ENCODE peak calls at places on chromosomes 11 and 22, in six cellular contexts. One of them, this sample, is unnamed.
A peak's percentile ranks its signal among the peaks of the same experiment; 100 is the strongest.

GRCh38 chr11:46492540-46492939 is 101.0 kb upstream of the CHRM4 start:
- DNase-seq in HAP-1: no peak
- DNase-seq in ovary: no peak
- DNase-seq in sigmoid colon: peak; percentile 72
- DNase-seq in left lung: no peak
- DNase-seq in tibial nerve: no peak
- DNase-seq in this sample: no peak

GRCh38 chr11:62842171-62842717 is 2.9 kb upstream of the WDR74 start:
- DNase-seq in ovary: peak; percentile 66
- DNase-seq in sigmoid colon: peak; percentile 73
- DNase-seq in tibial nerve: no peak
- DNase-seq in HAP-1: peak; percentile 63
- DNase-seq in left lung: peak; percentile 46
- DNase-seq in this sample: peak; percentile 75

GRCh38 chr11:64870176-64870892 is 8.1 kb downstream of the EHD1 start:
- DNase-seq in HAP-1: no peak
- DNase-seq in sigmoid colon: peak; percentile 81
- DNase-seq in ovary: no peak
- DNase-seq in left lung: no peak
- DNase-seq in tibial nerve: no peak
- DNase-seq in this sample: no peak

GRCh38 chr11:61549662-61550568 is 31.0 kb downstream of the SYT7 start:
- DNase-seq in HAP-1: no peak
- DNase-seq in sigmoid colon: no peak
- DNase-seq in tibial nerve: no peak
- DNase-seq in ovary: no peak
- DNase-seq in left lung: no peak
- DNase-seq in this sample: no peak

GRCh38 chr11:108498046-108498815 is at the start of gene POGLUT3:
- DNase-seq in HAP-1: peak; percentile 79
- DNase-seq in sigmoid colon: peak; percentile 85
- DNase-seq in tibial nerve: peak; percentile 29
- DNase-seq in ovary: peak; percentile 77
- DNase-seq in left lung: peak; percentile 61
- DNase-seq in this sample: peak; percentile 78

GRCh38 chr11:398826-399225 is 4.8 kb downstream of the PKP3 start:
- DNase-seq in HAP-1: no peak
- DNase-seq in left lung: no peak
- DNase-seq in ovary: no peak
- DNase-seq in tibial nerve: no peak
- DNase-seq in sigmoid colon: no peak
- DNase-seq in this sample: no peak

GRCh38 chr11:96530473-96530872 is 140.7 kb downstream of the JRKL start:
- DNase-seq in HAP-1: no peak
- DNase-seq in sigmoid colon: no peak
- DNase-seq in tibial nerve: no peak
- DNase-seq in ovary: no peak
- DNase-seq in left lung: no peak
- DNase-seq in this sample: no peak

GRCh38 chr22:21951931-21952465 is 650 bp downstream of the PPM1F start:
- DNase-seq in tibial nerve: no peak
- DNase-seq in HAP-1: peak; percentile 58
- DNase-seq in sigmoid colon: peak; percentile 82
- DNase-seq in left lung: peak; percentile 49
- DNase-seq in ovary: peak; percentile 64
- DNase-seq in this sample: no peak

GRCh38 chr11:86990520-86990919 is 35.3 kb upstream of the FZD4 start:
- DNase-seq in tibial nerve: no peak
- DNase-seq in ovary: no peak
- DNase-seq in HAP-1: no peak
- DNase-seq in sigmoid colon: no peak
- DNase-seq in left lung: no peak
- DNase-seq in this sample: no peak

GRCh38 chr22:29946220-29946619 is 63.2 kb downstream of the MTMR3 start:
- DNase-seq in tibial nerve: no peak
- DNase-seq in ovary: no peak
- DNase-seq in HAP-1: no peak
- DNase-seq in sigmoid colon: no peak
- DNase-seq in left lung: no peak
- DNase-seq in this sample: no peak

GRCh38 chr11:30313580-30313979 is 9.3 kb upstream of the ARL14EP start:
- DNase-seq in sigmoid colon: no peak
- DNase-seq in HAP-1: no peak
- DNase-seq in ovary: no peak
- DNase-seq in tibial nerve: no peak
- DNase-seq in left lung: no peak
- DNase-seq in this sample: no peak

GRCh38 chr22:30649430-30650007 is 13.9 kb downstream of the SLC35E4 start:
- DNase-seq in ovary: no peak
- DNase-seq in left lung: peak; percentile 72
- DNase-seq in tibial nerve: no peak
- DNase-seq in sigmoid colon: no peak
- DNase-seq in HAP-1: no peak
- DNase-seq in this sample: peak; percentile 71

GRCh38 chr22:27397948-27398330 is 403.6 kb downstream of the MN1 start:
- DNase-seq in ovary: peak; percentile 80
- DNase-seq in HAP-1: no peak
- DNase-seq in sigmoid colon: peak; percentile 91
- DNase-seq in tibial nerve: no peak
- DNase-seq in left lung: no peak
- DNase-seq in this sample: no peak

GRCh38 chr11:367956-368413 is 1.3 kb upstream of the B4GALNT4 start:
- DNase-seq in HAP-1: no peak
- DNase-seq in sigmoid colon: no peak
- DNase-seq in tibial nerve: no peak
- DNase-seq in ovary: no peak
- DNase-seq in left lung: no peak
- DNase-seq in this sample: no peak

GRCh38 chr22:23896523-23897186 is 2.5 kb downstream of the MIF start:
- DNase-seq in tibial nerve: no peak
- DNase-seq in sigmoid colon: peak; percentile 64
- DNase-seq in left lung: no peak
- DNase-seq in HAP-1: no peak
- DNase-seq in ovary: no peak
- DNase-seq in this sample: no peak

GRCh38 chr11:126443120-126443519 is 87.6 kb downstream of the ST3GAL4 start:
- DNase-seq in tibial nerve: no peak
- DNase-seq in sigmoid colon: no peak
- DNase-seq in left lung: no peak
- DNase-seq in ovary: no peak
- DNase-seq in HAP-1: no peak
- DNase-seq in this sample: no peak

GRCh38 chr22:39688186-39688768 is 117.7 kb downstream of the CACNA1I start:
- DNase-seq in tibial nerve: no peak
- DNase-seq in ovary: no peak
- DNase-seq in HAP-1: no peak
- DNase-seq in sigmoid colon: no peak
- DNase-seq in left lung: no peak
- DNase-seq in this sample: no peak

GRCh38 chr11:3994030-3994640 is 100.5 kb upstream of the RRM1 start:
- DNase-seq in ovary: no peak
- DNase-seq in left lung: no peak
- DNase-seq in sigmoid colon: no peak
- DNase-seq in HAP-1: no peak
- DNase-seq in tibial nerve: no peak
- DNase-seq in this sample: no peak

GRCh38 chr22:48884292-48884691 is 943.4 kb downstream of the BRD1 start:
- DNase-seq in left lung: peak; percentile 10
- DNase-seq in ovary: peak; percentile 17
- DNase-seq in sigmoid colon: peak; percentile 50
- DNase-seq in tibial nerve: no peak
- DNase-seq in HAP-1: no peak
- DNase-seq in this sample: peak; percentile 17

GRCh38 chr11:46639197-46639839 is 22.0 kb downstream of the ATG13 start:
- DNase-seq in left lung: no peak
- DNase-seq in ovary: no peak
- DNase-seq in sigmoid colon: no peak
- DNase-seq in HAP-1: no peak
- DNase-seq in tibial nerve: no peak
- DNase-seq in this sample: no peak

GRCh38 chr22:30228509-30229359 is 17.8 kb downstream of the LIF start:
- DNase-seq in sigmoid colon: no peak
- DNase-seq in left lung: no peak
- DNase-seq in HAP-1: peak; percentile 66
- DNase-seq in tibial nerve: no peak
- DNase-seq in ovary: no peak
- DNase-seq in this sample: no peak

GRCh38 chr11:114181752-114182151 is 114.4 kb upstream of the NNMT start:
- DNase-seq in tibial nerve: no peak
- DNase-seq in HAP-1: no peak
- DNase-seq in left lung: no peak
- DNase-seq in sigmoid colon: no peak
- DNase-seq in ovary: no peak
- DNase-seq in this sample: peak; percentile 72

GRCh38 chr11:114178656-114179055 is 117.5 kb upstream of the NNMT start:
- DNase-seq in HAP-1: no peak
- DNase-seq in left lung: no peak
- DNase-seq in ovary: no peak
- DNase-seq in sigmoid colon: no peak
- DNase-seq in tibial nerve: no peak
- DNase-seq in this sample: no peak

GRCh38 chr11:114179234-114179941 is 116.8 kb upstream of the NNMT start:
- DNase-seq in ovary: peak; percentile 89
- DNase-seq in HAP-1: no peak
- DNase-seq in sigmoid colon: peak; percentile 98
- DNase-seq in left lung: peak; percentile 78
- DNase-seq in tibial nerve: peak; percentile 85
- DNase-seq in this sample: peak; percentile 73

GRCh38 chr11:114181195-114181594 is 115.0 kb upstream of the NNMT start:
- DNase-seq in left lung: no peak
- DNase-seq in sigmoid colon: no peak
- DNase-seq in tibial nerve: no peak
- DNase-seq in ovary: no peak
- DNase-seq in HAP-1: no peak
- DNase-seq in this sample: no peak

DNA sequence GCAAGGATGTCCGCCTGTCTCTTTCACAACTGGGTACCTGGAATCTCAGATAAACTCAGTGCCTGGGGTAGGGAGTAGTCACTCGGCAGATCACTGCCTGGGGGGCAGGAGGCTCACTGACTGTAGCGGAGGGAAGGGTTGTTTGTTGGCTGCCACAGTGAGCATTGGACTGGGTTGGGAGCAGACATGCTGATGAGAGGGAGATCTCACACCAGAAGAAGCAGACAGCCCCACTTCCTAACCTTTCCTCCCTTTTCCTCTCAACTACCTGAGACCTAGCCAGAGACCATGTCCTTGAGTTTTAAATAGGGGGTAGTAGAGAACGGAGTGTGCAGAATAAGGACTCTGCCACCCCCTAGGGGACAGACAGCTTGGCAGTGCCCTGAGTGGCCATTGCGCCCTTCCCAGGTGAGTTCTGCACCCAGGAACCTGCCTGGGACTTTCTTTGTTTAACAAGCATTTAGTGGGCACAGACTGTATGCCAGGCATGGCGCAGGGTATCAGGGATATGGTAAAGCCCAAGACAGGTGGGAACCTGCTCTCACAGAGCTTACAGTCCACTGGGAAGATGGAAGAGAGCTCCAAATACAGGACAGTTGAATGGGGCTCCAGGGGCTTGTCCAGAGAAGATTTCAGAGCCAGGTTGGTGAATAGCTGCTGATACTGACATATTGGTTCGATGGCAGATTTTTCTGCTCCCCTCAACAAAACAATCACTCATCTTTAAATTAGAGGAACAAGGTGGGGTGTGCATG is 115.7 kb upstream of the NNMT start:
- DNase-seq in left lung: peak; percentile 59
- DNase-seq in tibial nerve: no peak
- DNase-seq in HAP-1: peak; percentile 19
- DNase-seq in ovary: no peak
- DNase-seq in sigmoid colon: no peak
- DNase-seq in this sample: no peak
- H3K4me3 ChIP-seq in left lung: peak overlapping the region; percentile 6
- H3K4me3 ChIP-seq in tibial nerve: peak overlapping the region; percentile 33
- H3K4me3 ChIP-seq in HAP-1: no peak overlapping the region
- H3K4me3 ChIP-seq in ovary: peak overlapping the region; percentile 43
- H3K4me3 ChIP-seq in sigmoid colon: peak overlapping the region; percentile 34
- H3K4me3 ChIP-seq in this sample: peak overlapping the region; percentile 47

GRCh38 chr11:17352925-17353227 is 1.3 kb downstream of the NCR3LG1 start:
- DNase-seq in tibial nerve: peak; percentile 8
- DNase-seq in ovary: peak; percentile 55
- DNase-seq in sigmoid colon: peak; percentile 69
- DNase-seq in left lung: peak; percentile 49
- DNase-seq in HAP-1: peak; percentile 67
- DNase-seq in this sample: peak; percentile 70

GRCh38 chr11:17350455-17351170 is 987 bp upstream of the NCR3LG1 start:
- DNase-seq in sigmoid colon: no peak
- DNase-seq in HAP-1: no peak
- DNase-seq in ovary: no peak
- DNase-seq in tibial nerve: no peak
- DNase-seq in left lung: no peak
- DNase-seq in this sample: no peak

GRCh38 chr11:17353228-17354021 is 1.8 kb downstream of the NCR3LG1 start:
- DNase-seq in HAP-1: peak; percentile 86
- DNase-seq in left lung: peak; percentile 79
- DNase-seq in tibial nerve: peak; percentile 24
- DNase-seq in sigmoid colon: peak; percentile 87
- DNase-seq in ovary: peak; percentile 83
- DNase-seq in this sample: peak; percentile 75

GRCh38 chr11:17351510-17352176 is at the start of gene NCR3LG1:
- DNase-seq in HAP-1: peak; percentile 46
- DNase-seq in left lung: peak; percentile 74
- DNase-seq in ovary: peak; percentile 79
- DNase-seq in sigmoid colon: peak; percentile 86
- DNase-seq in tibial nerve: peak; percentile 31
- DNase-seq in this sample: peak; percentile 83

GRCh38 chr11:17351171-17351509 is 460 bp upstream of the NCR3LG1 start:
- DNase-seq in left lung: no peak
- DNase-seq in HAP-1: no peak
- DNase-seq in tibial nerve: no peak
- DNase-seq in sigmoid colon: no peak
- DNase-seq in ovary: no peak
- DNase-seq in this sample: no peak
- H3K4me3 ChIP-seq in left lung: peak overlapping the region; percentile 73
- H3K4me3 ChIP-seq in HAP-1: peak overlapping the region; percentile 41
- H3K4me3 ChIP-seq in tibial nerve: peak overlapping the region; percentile 54
- H3K4me3 ChIP-seq in sigmoid colon: peak overlapping the region; percentile 62
- H3K4me3 ChIP-seq in ovary: peak overlapping the region; percentile 67
- H3K4me3 ChIP-seq in this sample: peak overlapping the region; percentile 72

GRCh38 chr11:43575931-43576833 is 104.4 kb upstream of the HSD17B12 start:
- DNase-seq in ovary: no peak
- DNase-seq in left lung: no peak
- DNase-seq in sigmoid colon: no peak
- DNase-seq in HAP-1: no peak
- DNase-seq in tibial nerve: no peak
- DNase-seq in this sample: no peak
- H3K4me3 ChIP-seq in ovary: no peak overlapping the region
- H3K4me3 ChIP-seq in left lung: no peak overlapping the region
- H3K4me3 ChIP-seq in sigmoid colon: peak overlapping the region; percentile 22
- H3K4me3 ChIP-seq in HAP-1: peak overlapping the region; percentile 18
- H3K4me3 ChIP-seq in tibial nerve: no peak overlapping the region
- H3K4me3 ChIP-seq in this sample: peak overlapping the region; percentile 34

DNA sequence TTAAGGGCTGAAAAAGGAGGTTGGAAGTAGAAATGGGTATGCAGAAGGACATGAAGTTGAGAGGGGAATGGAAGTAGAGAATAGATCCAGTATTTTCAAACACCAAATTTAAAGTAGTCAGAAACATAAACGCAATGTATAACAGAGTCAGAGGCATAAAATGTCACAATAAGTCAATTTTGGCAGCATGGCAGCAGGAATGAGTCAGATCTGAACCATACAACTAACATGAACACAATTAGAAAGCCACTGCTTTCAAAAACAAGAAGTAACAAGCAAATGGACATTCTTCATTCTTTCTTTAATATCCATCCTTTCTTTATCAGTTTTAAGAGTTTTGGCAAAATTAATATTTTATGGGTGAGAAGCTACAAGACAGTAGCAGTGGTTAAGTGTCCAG is 2.5 kb downstream of the CHORDC1 start:
- DNase-seq in ovary: no peak
- DNase-seq in HAP-1: no peak
- DNase-seq in tibial nerve: no peak
- DNase-seq in sigmoid colon: no peak
- DNase-seq in left lung: no peak
- DNase-seq in this sample: no peak
- H3K4me3 ChIP-seq in ovary: no peak overlapping the region
- H3K4me3 ChIP-seq in HAP-1: peak overlapping the region; percentile 88
- H3K4me3 ChIP-seq in tibial nerve: no peak overlapping the region
- H3K4me3 ChIP-seq in sigmoid colon: no peak overlapping the region
- H3K4me3 ChIP-seq in left lung: no peak overlapping the region
- H3K4me3 ChIP-seq in this sample: no peak overlapping the region

This sample was measured in suprapubic skin.